ENCODE peak calls at places on chromosomes 11 and 22, in seven cellular contexts. Z, U, N, A, C, T and R are unnamed samples.

GRCh38 chr11:82003671-82004148 is 730.0 kb downstream of the FAM181B start:
- DNase-seq in Z (no peak), U (no peak), N (peak), A (no peak), C (no peak), T (peak), R (no peak)

GRCh38 chr11:116454020-116454645 is 318.7 kb downstream of the BUD13 start:
- DNase-seq in Z (peak), U (peak), N (peak), A (peak), C (no peak), T (no peak), R (no peak)

GRCh38 chr11:124285610-124286344 is 28.0 kb downstream of the OR8D1 start:
- DNase-seq in Z (no peak), U (no peak), N (peak), A (no peak), C (no peak), T (no peak), R (no peak)

GRCh38 chr11:2927493-2927800 is 1.8 kb downstream of the PHLDA2 start:
- DNase-seq in Z (no peak), U (no peak), N (no peak), A (no peak), C (no peak), T (no peak), R (no peak)

GRCh38 chr11:41954034-41954433 is 494.6 kb upstream of the LRRC4C start:
- DNase-seq in Z (no peak), U (no peak), N (no peak), A (no peak), C (no peak), T (no peak), R (no peak)

GRCh38 chr11:2741006-2741376 is 41.2 kb upstream of the KCNQ1OT1 start:
- DNase-seq in Z (peak), U (peak), N (no peak), A (no peak), C (no peak), T (no peak), R (no peak)

GRCh38 chr11:72308226-72309073 is 64.5 kb upstream of the PHOX2A start:
- DNase-seq in Z (no peak), U (no peak), N (peak), A (no peak), C (no peak), T (no peak), R (no peak)

GRCh38 chr22:36110306-36110791 is 50.2 kb downstream of the APOL3 start:
- DNase-seq in Z (no peak), U (peak), N (no peak), A (no peak), C (no peak), T (no peak), R (no peak)

GRCh38 chr22:21766933-21767462 is 31.4 kb upstream of the YPEL1 start:
- DNase-seq in Z (peak), U (no peak), N (no peak), A (peak), C (peak), T (no peak), R (no peak)

GRCh38 chr22:49295851-49296560 is 531.7 kb downstream of the BRD1 start:
- DNase-seq in Z (no peak), U (no peak), N (no peak), A (peak), C (no peak), T (no peak), R (no peak)

GRCh38 chr11:131386408-131386807 is 16.0 kb downstream of the NTM start:
- DNase-seq in Z (no peak), U (no peak), N (no peak), A (no peak), C (no peak), T (no peak), R (no peak)

GRCh38 chr11:18696638-18697225 is 1.8 kb upstream of the TMEM86A start:
- DNase-seq in Z (no peak), U (no peak), N (peak), A (no peak), C (no peak), T (no peak), R (peak)

GRCh38 chr11:8832571-8833260 is 78.3 kb upstream of the AKIP1 start:
- DNase-seq in Z (no peak), U (no peak), N (peak), A (peak), C (no peak), T (peak), R (no peak)

GRCh38 chr11:10108901-10109665 is 184.9 kb downstream of the SBF2 start:
- DNase-seq in Z (no peak), U (no peak), N (peak), A (no peak), C (no peak), T (no peak), R (no peak)

GRCh38 chr11:112421854-112422253 is 161.2 kb upstream of the PLET1 start:
- DNase-seq in Z (no peak), U (no peak), N (no peak), A (no peak), C (no peak), T (no peak), R (no peak)

GRCh38 chr22:19635644-19636043 is 78.7 kb upstream of the SEPTIN5 start:
- DNase-seq in Z (no peak), U (no peak), N (no peak), A (no peak), C (no peak), T (no peak), R (no peak)

GRCh38 chr11:1778141-1778911 is 14.6 kb upstream of the CTSD start:
- DNase-seq in Z (peak), U (peak), N (no peak), A (no peak), C (no peak), T (no peak), R (no peak)

GRCh38 chr22:24355574-24355973 is 71.8 kb upstream of the ADORA2A start:
- DNase-seq in Z (peak), U (no peak), N (peak), A (no peak), C (no peak), T (no peak), R (no peak)

GRCh38 chr11:15627560-15627959 is 512.8 kb downstream of the INSC start:
- DNase-seq in Z (no peak), U (no peak), N (peak), A (no peak), C (no peak), T (no peak), R (peak)